ENCODE peak calls at places on chromosomes 11 and 22, in six cellular contexts. E, L, D, W, R and K are unnamed samples.

GRCh38 chr11:65118097-65118837 is 766 bp upstream of the ZNHIT2 start:
- DNase-seq in D (no peak), W (no peak), E (no peak), L (no peak), R (no peak), K (no peak)

GRCh38 chr11:64917663-64917995 is 620 bp upstream of the ATG2A start:
- DNase-seq in E (no peak), L (no peak), W (no peak), D (no peak), R (no peak), K (no peak)

GRCh38 chr22:29470159-29470855 is 9.7 kb upstream of the NEFH start:
- DNase-seq in D (peak), L (peak), W (no peak), E (peak), R (peak), K (peak)

GRCh38 chr11:75160880-75161279 is 10.0 kb downstream of the SLCO2B1 start:
- DNase-seq in R (no peak), E (no peak), W (no peak), L (no peak), D (no peak), K (no peak)

GRCh38 chr11:129225190-129225589 is 33.1 kb upstream of the ARHGAP32 start:
- DNase-seq in R (no peak), E (no peak), D (no peak), L (no peak), W (peak), K (no peak)

GRCh38 chr11:131928992-131929391 is 558.6 kb downstream of the NTM start:
- DNase-seq in E (no peak), L (peak), R (no peak), W (no peak), D (no peak), K (no peak)

GRCh38 chr11:10522276-10522675 is 18.7 kb downstream of the RNF141 start:
- DNase-seq in D (no peak), R (no peak), W (no peak), L (no peak), E (no peak), K (no peak)

GRCh38 chr22:25508161-25508560 is 56.3 kb upstream of the GRK3 start:
- DNase-seq in W (no peak), E (no peak), L (no peak), D (no peak), R (no peak), K (no peak)

GRCh38 chr22:25169278-25170031 is 30.2 kb upstream of the CRYBB3 start:
- DNase-seq in L (peak), D (no peak), E (no peak), W (no peak), R (peak), K (no peak)

GRCh38 chr22:19823638-19824196 is 31.0 kb downstream of the GNB1L start:
- DNase-seq in W (no peak), D (peak), R (no peak), E (no peak), L (peak), K (peak)

GRCh38 chr22:22818861-22819855 is 68.5 kb upstream of the IGLL5 start:
- DNase-seq in L (no peak), D (no peak), W (no peak), R (no peak), E (no peak), K (no peak)

GRCh38 chr22:22800716-22801115 is 86.9 kb upstream of the IGLL5 start:
- DNase-seq in D (no peak), L (no peak), R (no peak), E (no peak), W (peak), K (no peak)